ENCODE peak calls at places on chromosome 1, in nine cellular contexts. One of them, this sample, is unnamed.

GRCh38 chr1:41102208-41102607 is 80.7 kb upstream of the SLFNL1 start:
- DNase-seq in CD8-positive, alpha-beta memory T cell: no peak
- DNase-seq in AG08396: peak
- DNase-seq in heart right ventricle: peak
- DNase-seq in SIG-M5: no peak
- DNase-seq in Right ventricle myocardium inferior: peak
- DNase-seq in GM06990: no peak
- DNase-seq in mesenteric fat pad: no peak
- DNase-seq in ovary: peak
- DNase-seq in this sample: peak

GRCh38 chr1:205812271-205812877 is 624 bp downstream of the SLC41A1 start:
- DNase-seq in ovary: peak
- DNase-seq in mesenteric fat pad: no peak
- DNase-seq in Right ventricle myocardium inferior: no peak
- DNase-seq in AG08396: peak
- DNase-seq in CD8-positive, alpha-beta memory T cell: peak
- DNase-seq in heart right ventricle: peak
- DNase-seq in GM06990: no peak
- DNase-seq in SIG-M5: no peak
- DNase-seq in this sample: no peak

GRCh38 chr1:43831866-43832654 is 101.5 kb upstream of the ARTN start:
- DNase-seq in CD8-positive, alpha-beta memory T cell: no peak
- DNase-seq in Right ventricle myocardium inferior: no peak
- DNase-seq in AG08396: no peak
- DNase-seq in heart right ventricle: no peak
- DNase-seq in GM06990: peak
- DNase-seq in mesenteric fat pad: no peak
- DNase-seq in ovary: no peak
- DNase-seq in SIG-M5: no peak
- DNase-seq in this sample: no peak

GRCh38 chr1:236140705-236141446 is 1.5 kb upstream of the GPR137B start:
- DNase-seq in GM06990: no peak
- DNase-seq in ovary: no peak
- DNase-seq in CD8-positive, alpha-beta memory T cell: no peak
- DNase-seq in heart right ventricle: no peak
- DNase-seq in mesenteric fat pad: no peak
- DNase-seq in SIG-M5: no peak
- DNase-seq in AG08396: no peak
- DNase-seq in Right ventricle myocardium inferior: no peak
- DNase-seq in this sample: no peak

GRCh38 chr1:159091547-159092397 is 15.2 kb upstream of the AIM2 start:
- DNase-seq in mesenteric fat pad: no peak
- DNase-seq in SIG-M5: peak
- DNase-seq in ovary: no peak
- DNase-seq in heart right ventricle: no peak
- DNase-seq in GM06990: no peak
- DNase-seq in AG08396: peak
- DNase-seq in Right ventricle myocardium inferior: no peak
- DNase-seq in CD8-positive, alpha-beta memory T cell: no peak
- DNase-seq in this sample: no peak

GRCh38 chr1:155003766-155004351 is 1.3 kb downstream of the ZBTB7B start:
- DNase-seq in SIG-M5: no peak
- DNase-seq in CD8-positive, alpha-beta memory T cell: no peak
- DNase-seq in mesenteric fat pad: no peak
- DNase-seq in Right ventricle myocardium inferior: no peak
- DNase-seq in ovary: peak
- DNase-seq in GM06990: peak
- DNase-seq in heart right ventricle: peak
- DNase-seq in AG08396: peak
- DNase-seq in this sample: peak

GRCh38 chr1:27522148-27522859 is 32.3 kb upstream of the WASF2 start:
- DNase-seq in SIG-M5: no peak
- DNase-seq in GM06990: no peak
- DNase-seq in mesenteric fat pad: no peak
- DNase-seq in ovary: no peak
- DNase-seq in heart right ventricle: no peak
- DNase-seq in CD8-positive, alpha-beta memory T cell: peak
- DNase-seq in AG08396: no peak
- DNase-seq in Right ventricle myocardium inferior: no peak
- DNase-seq in this sample: no peak

GRCh38 chr1:7224644-7225043 is 439.4 kb downstream of the CAMTA1 start:
- DNase-seq in SIG-M5: no peak
- DNase-seq in GM06990: no peak
- DNase-seq in mesenteric fat pad: no peak
- DNase-seq in ovary: no peak
- DNase-seq in Right ventricle myocardium inferior: no peak
- DNase-seq in CD8-positive, alpha-beta memory T cell: no peak
- DNase-seq in AG08396: no peak
- DNase-seq in heart right ventricle: peak
- DNase-seq in this sample: no peak

GRCh38 chr1:216075339-216075738 is 347.9 kb downstream of the USH2A start:
- DNase-seq in Right ventricle myocardium inferior: no peak
- DNase-seq in SIG-M5: no peak
- DNase-seq in AG08396: no peak
- DNase-seq in mesenteric fat pad: no peak
- DNase-seq in GM06990: no peak
- DNase-seq in heart right ventricle: no peak
- DNase-seq in ovary: no peak
- DNase-seq in CD8-positive, alpha-beta memory T cell: no peak
- DNase-seq in this sample: peak

GRCh38 chr1:182629674-182630073 is 25.5 kb upstream of the RGS16 start:
- DNase-seq in heart right ventricle: no peak
- DNase-seq in SIG-M5: no peak
- DNase-seq in Right ventricle myocardium inferior: no peak
- DNase-seq in mesenteric fat pad: no peak
- DNase-seq in AG08396: no peak
- DNase-seq in GM06990: no peak
- DNase-seq in CD8-positive, alpha-beta memory T cell: peak
- DNase-seq in ovary: no peak
- DNase-seq in this sample: no peak

GRCh38 chr1:245869847-245870246 is 637.2 kb downstream of the SMYD3 start:
- DNase-seq in SIG-M5: no peak
- DNase-seq in GM06990: no peak
- DNase-seq in heart right ventricle: no peak
- DNase-seq in CD8-positive, alpha-beta memory T cell: no peak
- DNase-seq in ovary: no peak
- DNase-seq in Right ventricle myocardium inferior: no peak
- DNase-seq in AG08396: no peak
- DNase-seq in mesenteric fat pad: no peak
- DNase-seq in this sample: no peak

GRCh38 chr1:171081220-171081993 is 9.3 kb upstream of the FMO3 start:
- DNase-seq in GM06990: no peak
- DNase-seq in SIG-M5: no peak
- DNase-seq in Right ventricle myocardium inferior: no peak
- DNase-seq in mesenteric fat pad: no peak
- DNase-seq in AG08396: peak
- DNase-seq in heart right ventricle: no peak
- DNase-seq in ovary: no peak
- DNase-seq in CD8-positive, alpha-beta memory T cell: no peak
- DNase-seq in this sample: no peak

GRCh38 chr1:30968220-30968971 is 59.8 kb upstream of the SDC3 start:
- DNase-seq in GM06990: no peak
- DNase-seq in mesenteric fat pad: no peak
- DNase-seq in CD8-positive, alpha-beta memory T cell: no peak
- DNase-seq in ovary: no peak
- DNase-seq in Right ventricle myocardium inferior: no peak
- DNase-seq in heart right ventricle: no peak
- DNase-seq in SIG-M5: no peak
- DNase-seq in AG08396: no peak
- DNase-seq in this sample: no peak

GRCh38 chr1:245475116-245475515 is 320.3 kb downstream of the KIF26B start:
- DNase-seq in CD8-positive, alpha-beta memory T cell: no peak
- DNase-seq in Right ventricle myocardium inferior: no peak
- DNase-seq in GM06990: no peak
- DNase-seq in heart right ventricle: no peak
- DNase-seq in ovary: no peak
- DNase-seq in AG08396: peak
- DNase-seq in mesenteric fat pad: no peak
- DNase-seq in SIG-M5: no peak
- DNase-seq in this sample: no peak

GRCh38 chr1:184160942-184161698 is 109.6 kb downstream of the TSEN15 start:
- DNase-seq in SIG-M5: no peak
- DNase-seq in ovary: no peak
- DNase-seq in GM06990: peak
- DNase-seq in mesenteric fat pad: no peak
- DNase-seq in AG08396: peak
- DNase-seq in Right ventricle myocardium inferior: no peak
- DNase-seq in CD8-positive, alpha-beta memory T cell: no peak
- DNase-seq in heart right ventricle: no peak
- DNase-seq in this sample: peak

GRCh38 chr1:40795811-40796586 is 12.4 kb downstream of the KCNQ4 start:
- DNase-seq in AG08396: no peak
- DNase-seq in CD8-positive, alpha-beta memory T cell: no peak
- DNase-seq in ovary: no peak
- DNase-seq in SIG-M5: no peak
- DNase-seq in Right ventricle myocardium inferior: peak
- DNase-seq in mesenteric fat pad: no peak
- DNase-seq in GM06990: no peak
- DNase-seq in heart right ventricle: no peak
- DNase-seq in this sample: peak

GRCh38 chr1:56526571-56527174 is 52.7 kb downstream of the PLPP3 start:
- DNase-seq in SIG-M5: no peak
- DNase-seq in Right ventricle myocardium inferior: no peak
- DNase-seq in heart right ventricle: no peak
- DNase-seq in GM06990: peak
- DNase-seq in CD8-positive, alpha-beta memory T cell: no peak
- DNase-seq in mesenteric fat pad: no peak
- DNase-seq in AG08396: no peak
- DNase-seq in ovary: no peak
- DNase-seq in this sample: no peak

GRCh38 chr1:199808110-199808870 is 219.2 kb upstream of the NR5A2 start:
- DNase-seq in heart right ventricle: no peak
- DNase-seq in CD8-positive, alpha-beta memory T cell: no peak
- DNase-seq in Right ventricle myocardium inferior: no peak
- DNase-seq in mesenteric fat pad: no peak
- DNase-seq in ovary: no peak
- DNase-seq in AG08396: no peak
- DNase-seq in SIG-M5: no peak
- DNase-seq in GM06990: no peak
- DNase-seq in this sample: no peak

GRCh38 chr1:28506907-28507246 is 1.0 kb downstream of the RCC1 start:
- DNase-seq in heart right ventricle: no peak
- DNase-seq in ovary: no peak
- DNase-seq in mesenteric fat pad: no peak
- DNase-seq in AG08396: no peak
- DNase-seq in SIG-M5: no peak
- DNase-seq in Right ventricle myocardium inferior: no peak
- DNase-seq in GM06990: no peak
- DNase-seq in CD8-positive, alpha-beta memory T cell: no peak
- DNase-seq in this sample: no peak

GRCh38 chr1:195105773-195106172 is 1502.5 kb downstream of the KCNT2 start:
- DNase-seq in heart right ventricle: no peak
- DNase-seq in GM06990: no peak
- DNase-seq in AG08396: no peak
- DNase-seq in CD8-positive, alpha-beta memory T cell: no peak
- DNase-seq in SIG-M5: no peak
- DNase-seq in ovary: no peak
- DNase-seq in Right ventricle myocardium inferior: no peak
- DNase-seq in mesenteric fat pad: no peak
- DNase-seq in this sample: no peak